ENCODE peak calls at places on chromosome 1, in four cellular contexts. R, H, O and N are unnamed samples.

GRCh38 chr1:19311503-19311930 is 427 bp downstream of the AKR7A2 start:
- DNase-seq in H (no peak), R (no peak), O (no peak), N (no peak)

GRCh38 chr1:55070765-55071164 is 31.4 kb downstream of the PCSK9 start:
- DNase-seq in R (no peak), O (no peak), H (no peak), N (no peak)

GRCh38 chr1:55337801-55338447 is 122.8 kb upstream of the USP24 start:
- DNase-seq in O (no peak), R (no peak), H (no peak), N (no peak)

GRCh38 chr1:22870201-22870871 is 102.3 kb downstream of the LACTBL1 start:
- DNase-seq in R (no peak), O (peak), H (no peak), N (no peak)

GRCh38 chr1:178867670-178868069 is 3.2 kb downstream of the ANGPTL1 start:
- DNase-seq in O (no peak), H (no peak), R (no peak), N (no peak)

GRCh38 chr1:19635646-19636045 is 8.5 kb upstream of the NBL1 start:
- DNase-seq in H (no peak), R (no peak), O (no peak), N (no peak)

GRCh38 chr1:204506969-204507316 is 9.3 kb upstream of the MDM4 start:
- DNase-seq in R (peak), H (peak), O (peak), N (peak)

GRCh38 chr1:204188959-204189639 is 7.2 kb downstream of the KISS1 start:
- DNase-seq in O (no peak), H (no peak), R (no peak), N (no peak)

GRCh38 chr1:156691665-156692408 is 13.5 kb downstream of the CRABP2 start:
- DNase-seq in O (peak), H (no peak), R (no peak), N (no peak)

GRCh38 chr1:154501423-154502065 is 475 bp upstream of the TDRD10 start:
- DNase-seq in O (peak), H (no peak), R (peak), N (no peak)

GRCh38 chr1:77010937-77011336 is 143.7 kb downstream of the ST6GALNAC5 start:
- DNase-seq in R (no peak), O (no peak), H (no peak), N (no peak)

GRCh38 chr1:195328102-195328501 is 1280.1 kb downstream of the KCNT2 start:
- DNase-seq in H (no peak), R (no peak), O (no peak), N (no peak)

GRCh38 chr1:180117764-180118116 is 36.9 kb upstream of the QSOX1 start:
- DNase-seq in O (no peak), R (peak), H (no peak), N (no peak)

GRCh38 chr1:173798078-173798477 is 26.4 kb upstream of the DARS2 start:
- DNase-seq in O (no peak), R (no peak), H (no peak), N (no peak)

GRCh38 chr1:9505142-9505541 is 34.1 kb upstream of the SLC25A33 start:
- DNase-seq in H (no peak), O (no peak), R (no peak), N (no peak)

GRCh38 chr1:178093150-178093957 is 550 bp upstream of the RASAL2 start:
- DNase-seq in H (no peak), R (peak), O (peak), N (no peak)

GRCh38 chr1:45884700-45885099 is 81.3 kb downstream of the MAST2 start:
- DNase-seq in O (no peak), R (no peak), H (no peak), N (no peak)

GRCh38 chr1:116987256-116987555 is 14.4 kb upstream of the CD101 start:
- DNase-seq in R (peak), O (no peak), H (peak), N (peak)

GRCh38 chr1:51410568-51411460 is 80.5 kb upstream of the TTC39A start:
- DNase-seq in H (no peak), O (no peak), R (no peak), N (no peak)

GRCh38 chr1:233445737-233446136 is 118.2 kb downstream of the MAP3K21 start:
- DNase-seq in H (no peak), R (no peak), O (no peak), N (no peak)

GRCh38 chr1:168273575-168273974 is 7.1 kb upstream of the TBX19 start:
- DNase-seq in R (no peak), O (no peak), H (no peak), N (no peak)

GRCh38 chr1:88890790-88891317 is 513 bp downstream of the GTF2B start:
- DNase-seq in R (no peak), O (peak), H (peak), N (peak)

GRCh38 chr1:88001460-88001859 is 672.8 kb downstream of the LMO4 start:
- DNase-seq in H (no peak), R (no peak), O (no peak), N (no peak)